ENCODE peak calls at places on chromosomes 13 and 19, in seven cellular contexts. O, C, A, G, R, E and U are unnamed samples.

GRCh38 chr13:61774903-61775302 is 359.3 kb upstream of the PCDH20 start:
- DNase-seq in R (no peak), E (no peak), C (no peak), O (no peak), G (no peak), A (no peak), U (no peak)

GRCh38 chr19:31770220-31770619 is 421.0 kb upstream of the TSHZ3 start:
- DNase-seq in O (no peak), A (no peak), E (no peak), C (no peak), R (no peak), G (no peak), U (no peak)

GRCh38 chr13:43316997-43317396 is 293.6 kb downstream of the DNAJC15 start:
- DNase-seq in O (no peak), E (peak; percentile 68), C (peak; percentile 23), G (peak; percentile 48), A (no peak), R (no peak), U (no peak)

GRCh38 chr13:107562222-107562621 is 653.1 kb downstream of the LIG4 start:
- DNase-seq in E (no peak), C (no peak), G (no peak), R (no peak), O (no peak), A (no peak), U (no peak)

GRCh38 chr13:38202730-38203129 is 146.9 kb upstream of the UFM1 start:
- DNase-seq in G (no peak), A (no peak), C (no peak), R (peak; percentile 78), O (no peak), E (no peak), U (no peak)

GRCh38 chr19:995051-995827 is 5.0 kb upstream of the GRIN3B start:
- DNase-seq in A (no peak), G (no peak), R (no peak), O (no peak), E (no peak), C (no peak), U (no peak)

GRCh38 chr19:3383121-3383722 is 16.8 kb downstream of the NFIC start:
- DNase-seq in C (peak; percentile 48), E (no peak), A (no peak), G (no peak), O (no peak), R (no peak), U (no peak)

GRCh38 chr13:31267126-31267784 is 67.5 kb downstream of the B3GLCT start:
- DNase-seq in E (no peak), R (peak; percentile 75), A (no peak), G (no peak), O (no peak), C (no peak), U (no peak)

GRCh38 chr13:110856941-110857835 is 57.7 kb downstream of the ANKRD10 start:
- DNase-seq in E (no peak), A (no peak), O (no peak), G (no peak), C (no peak), R (no peak), U (no peak)

GRCh38 chr13:111908981-111909380 is 158.0 kb upstream of the SOX1 start:
- DNase-seq in C (no peak), A (no peak), E (no peak), O (no peak), G (no peak), R (no peak), U (no peak)

GRCh38 chr13:80399340-80400163 is 58.6 kb upstream of the SPRY2 start:
- DNase-seq in E (no peak), G (no peak), A (no peak), C (no peak), R (peak; percentile 74), O (no peak), U (no peak)

GRCh38 chr19:13118424-13119193 is 545 bp downstream of the NACC1 start:
- DNase-seq in C (no peak), R (peak; percentile 42), O (no peak), G (no peak), E (no peak), A (no peak), U (peak; percentile 69)

GRCh38 chr19:13034636-13035035 is 39.4 kb downstream of the NFIX start:
- DNase-seq in C (no peak), O (no peak), E (no peak), G (no peak), R (peak; percentile 49), A (no peak), U (no peak)

GRCh38 chr13:30276178-30276577 is 31.2 kb downstream of the KATNAL1 start:
- DNase-seq in A (no peak), G (no peak), E (no peak), O (no peak), C (no peak), R (no peak), U (no peak)

GRCh38 chr13:113785051-113786010 is 26.3 kb downstream of the TMEM255B start:
- DNase-seq in O (no peak), C (no peak), R (peak; percentile 99), A (no peak), E (peak; percentile 77), G (peak; percentile 24), U (no peak)

GRCh38 chr13:36251528-36251927 is 37.2 kb upstream of the SOHLH2 start:
- DNase-seq in G (no peak), C (no peak), A (no peak), O (no peak), R (no peak), E (peak; percentile 13), U (no peak)

GRCh38 chr13:83281666-83282065 is 600.6 kb downstream of the SLITRK1 start:
- DNase-seq in O (no peak), R (no peak), E (peak; percentile 52), A (no peak), C (no peak), G (no peak), U (no peak)

GRCh38 chr19:50258918-50259372 is 55.5 kb downstream of the MYH14 start:
- DNase-seq in A (no peak), R (no peak), C (no peak), O (no peak), E (no peak), G (no peak), U (no peak)

GRCh38 chr19:51036519-51036918 is 1.7 kb upstream of the KLK12 start:
- DNase-seq in C (no peak), R (no peak), A (no peak), G (no peak), E (no peak), O (no peak), U (no peak)

GRCh38 chr19:2507109-2507508 is 31.2 kb downstream of the GADD45B start:
- DNase-seq in R (peak; percentile 39), G (peak; percentile 60), C (no peak), E (peak; percentile 81), A (peak; percentile 27), O (no peak), U (no peak)

GRCh38 chr19:47608908-47609879 is at the start of gene BICRA:
- DNase-seq in E (peak; percentile 82), O (peak; percentile 23), A (peak; percentile 71), C (peak; percentile 57), R (peak; percentile 72), G (no peak), U (peak; percentile 91)

GRCh38 chr19:19539738-19540703 is 2.0 kb downstream of the CILP2 start:
- DNase-seq in O (no peak), G (peak; percentile 56), R (peak; percentile 25), A (peak; percentile 47), C (no peak), E (peak; percentile 71), U (peak; percentile 90)

DNA sequence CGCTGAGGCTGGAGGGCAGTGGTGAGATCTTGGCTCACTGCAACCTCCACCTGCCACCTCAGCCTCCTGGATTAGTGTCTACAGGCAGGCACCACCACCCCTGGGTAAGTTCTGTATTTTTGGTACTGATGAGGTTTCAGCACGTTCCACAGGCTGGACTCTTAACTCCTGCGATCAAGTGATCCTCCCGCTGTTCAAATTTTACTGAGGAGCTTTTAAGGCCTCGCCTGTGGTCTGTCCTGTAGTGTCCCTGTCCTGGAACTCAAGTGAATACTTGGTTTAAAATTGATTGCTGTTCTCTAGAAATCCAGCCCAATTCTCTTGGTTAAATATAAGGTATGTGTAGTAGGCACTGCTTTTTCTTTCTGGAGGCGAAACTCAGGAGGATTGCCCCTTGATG is 65.2 kb downstream of the DPRX start:
- DNase-seq in A (no peak), C (no peak), O (no peak), G (no peak), R (no peak), E (no peak), U (no peak)
- H3K36me3 ChIP-seq in A (no peaks in the 10 kb centered on the region), C (no peaks in the 10 kb centered on the region), O (no peaks in the 10 kb centered on the region), G (no peaks in the 10 kb centered on the region), R (no peaks in the 10 kb centered on the region), E (no peaks in the 10 kb centered on the region), U (no peaks in the 10 kb centered on the region)

GRCh38 chr19:34236035-34236793 is 18.1 kb upstream of the GARRE1 start:
- DNase-seq in E (peak; percentile 90), G (no peak), C (no peak), R (no peak), A (no peak), O (no peak), U (no peak)
- H3K27me3 ChIP-seq in E (no peaks in the 10 kb centered on the region), G (no peaks in the 10 kb centered on the region), C (no peaks in the 10 kb centered on the region), R (no peaks in the 10 kb centered on the region), A (no peaks in the 10 kb centered on the region), O (no peaks in the 10 kb centered on the region), U (no peaks in the 10 kb centered on the region)

GRCh38 chr13:44920013-44920412 is 69.3 kb downstream of the NUFIP1 start:
- DNase-seq in E (peak; percentile 21), C (no peak), G (no peak), A (no peak), R (no peak), O (no peak), U (no peak)
- H3K27ac ChIP-seq in E (no peak overlapping the region), C (peak overlapping the region; percentile 96), G (no peak overlapping the region), A (no peak overlapping the region), R (no peak overlapping the region), O (peak overlapping the region; percentile 96), U (peak overlapping the region; percentile 98)

GRCh38 chr19:7069904-7070226 is 362 bp downstream of the ZNF557 start:
- DNase-seq in E (no peak), O (no peak), A (no peak), C (no peak), G (no peak), R (no peak), U (no peak)

GRCh38 chr19:7072541-7072940 is 3.0 kb downstream of the ZNF557 start:
- DNase-seq in E (no peak), R (no peak), C (no peak), A (no peak), G (no peak), O (no peak), U (no peak)

GRCh38 chr19:7076151-7076550 is 6.6 kb downstream of the ZNF557 start:
- DNase-seq in O (no peak), R (no peak), C (no peak), E (no peak), A (no peak), G (no peak), U (no peak)

GRCh38 chr19:7078007-7078406 is 8.5 kb downstream of the ZNF557 start:
- DNase-seq in E (no peak), A (no peak), R (no peak), G (no peak), O (no peak), C (no peak), U (no peak)

DNA sequence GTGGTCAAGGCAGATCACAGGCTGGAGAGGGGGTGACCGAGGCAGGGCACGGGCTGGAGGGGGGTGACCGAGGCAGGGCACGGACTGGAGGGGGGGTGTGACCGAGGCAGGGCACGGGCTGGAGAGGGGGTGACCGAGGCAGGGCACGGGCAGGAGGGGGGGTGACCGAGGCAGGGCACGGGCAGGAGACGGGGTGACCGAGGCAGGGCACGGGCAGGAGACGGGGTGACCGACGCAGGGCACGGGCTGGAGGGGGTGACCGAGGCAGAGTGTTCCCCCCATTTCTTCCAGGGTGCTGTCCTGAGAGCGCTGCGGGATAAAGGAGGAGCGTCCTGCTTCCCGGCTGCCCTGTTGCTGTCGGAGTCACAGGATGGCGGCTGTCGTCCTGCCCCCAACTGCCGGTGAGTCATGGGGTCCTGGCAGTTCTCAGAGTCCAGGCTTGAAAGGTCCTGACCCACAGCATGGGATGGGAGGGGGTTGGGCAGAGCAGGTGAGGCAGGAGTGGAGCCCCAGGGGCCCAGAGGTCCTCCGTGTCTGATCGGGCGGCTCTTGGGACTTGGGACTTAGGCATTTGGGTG is 5.3 kb downstream of the ZNF557 start:
- DNase-seq in R (no peak), O (no peak), G (no peak), C (no peak), A (no peak), E (no peak), U (no peak)
- H3K36me3 ChIP-seq in R (peaks cover 20% of the 10 kb centered on the region), O (peaks cover 46% of the 10 kb centered on the region), G (peaks cover 69% of the 10 kb centered on the region), C (peaks cover 23% of the 10 kb centered on the region), A (peaks cover 82% of the 10 kb centered on the region), E (peaks cover 36% of the 10 kb centered on the region), U (peaks cover 22% of the 10 kb centered on the region)